ENCODE peak calls at places on chromosomes 5 and 9, in four cellular contexts. C, J, O and Z are unnamed samples.

GRCh38 chr5:149452007-149452664 is 73.0 kb upstream of the IL17B start:
- DNase-seq in C (no peak), J (peak; percentile 57), O (no peak), Z (peak; percentile 91)

GRCh38 chr5:30040483-30041116 is 1152.9 kb upstream of the CDH6 start:
- DNase-seq in C (no peak), J (peak; percentile 75), O (no peak), Z (no peak)

GRCh38 chr5:64939772-64940510 is 171.2 kb downstream of the CWC27 start:
- DNase-seq in C (no peak), J (peak; percentile 76), O (no peak), Z (no peak)

GRCh38 chr9:4327504-4328191 is 27.8 kb upstream of the GLIS3 start:
- DNase-seq in C (no peak), J (peak; percentile 20), O (peak; percentile 38), Z (no peak)

GRCh38 chr5:55440188-55440646 is 94.5 kb downstream of the PLPP1 start:
- DNase-seq in C (no peak), J (peak; percentile 25), O (no peak), Z (no peak)

GRCh38 chr5:81838307-81838906 is 87.5 kb upstream of the SSBP2 start:
- DNase-seq in C (no peak), J (peak; percentile 38), O (no peak), Z (no peak)

GRCh38 chr5:74966151-74967050 is 86.0 kb downstream of the GCNT4 start:
- DNase-seq in C (no peak), J (no peak), O (no peak), Z (no peak)

GRCh38 chr5:154753792-154754191 is 1.4 kb upstream of the LARP1 start:
- DNase-seq in C (peak; percentile 48), J (peak; percentile 21), O (peak; percentile 87), Z (peak; percentile 90)

GRCh38 chr5:9009931-9010652 is 535.8 kb downstream of the SEMA5A start:
- DNase-seq in C (no peak), J (no peak), O (no peak), Z (no peak)

GRCh38 chr9:77707696-77708095 is 59.6 kb upstream of the GNA14 start:
- DNase-seq in C (peak; percentile 53), J (no peak), O (peak; percentile 95), Z (peak; percentile 84)

GRCh38 chr9:21265421-21266189 is 25.8 kb upstream of the IFNA14 start:
- DNase-seq in C (no peak), J (no peak), O (no peak), Z (no peak)

GRCh38 chr5:13939647-13940046 is 4.8 kb downstream of the DNAH5 start:
- DNase-seq in C (no peak), J (peak; percentile 84), O (no peak), Z (no peak)

GRCh38 chr5:86665984-86666760 is 48.4 kb downstream of the COX7C start:
- DNase-seq in C (no peak), J (no peak), O (no peak), Z (no peak)

GRCh38 chr5:120568716-120569115 is 104.6 kb downstream of the PRR16 start:
- DNase-seq in C (no peak), J (no peak), O (no peak), Z (no peak)

GRCh38 chr9:75452512-75452911 is 364.2 kb downstream of the OSTF1 start:
- DNase-seq in C (no peak), J (no peak), O (no peak), Z (no peak)

GRCh38 chr9:98101416-98101815 is 17.6 kb downstream of the TRIM14 start:
- DNase-seq in C (no peak), J (no peak), O (no peak), Z (no peak)

GRCh38 chr9:89794918-89795317 is 190.1 kb downstream of the GADD45G start:
- DNase-seq in C (no peak), J (no peak), O (no peak), Z (no peak)

GRCh38 chr5:154196955-154197652 is 6.6 kb downstream of the GALNT10 start:
- DNase-seq in C (no peak), J (peak; percentile 43), O (peak; percentile 51), Z (no peak)

GRCh38 chr9:136925414-136926153 is 19.0 kb downstream of the FBXW5 start:
- DNase-seq in C (no peak), J (no peak), O (no peak), Z (no peak)

GRCh38 chr9:8365029-8365428 is 565.5 kb upstream of the DMAC1 start:
- DNase-seq in C (no peak), J (no peak), O (peak; percentile 7), Z (no peak)

GRCh38 chr5:178129296-178129695 is 1.5 kb upstream of the RMND5B start:
- DNase-seq in C (no peak), J (no peak), O (no peak), Z (no peak)

DNA sequence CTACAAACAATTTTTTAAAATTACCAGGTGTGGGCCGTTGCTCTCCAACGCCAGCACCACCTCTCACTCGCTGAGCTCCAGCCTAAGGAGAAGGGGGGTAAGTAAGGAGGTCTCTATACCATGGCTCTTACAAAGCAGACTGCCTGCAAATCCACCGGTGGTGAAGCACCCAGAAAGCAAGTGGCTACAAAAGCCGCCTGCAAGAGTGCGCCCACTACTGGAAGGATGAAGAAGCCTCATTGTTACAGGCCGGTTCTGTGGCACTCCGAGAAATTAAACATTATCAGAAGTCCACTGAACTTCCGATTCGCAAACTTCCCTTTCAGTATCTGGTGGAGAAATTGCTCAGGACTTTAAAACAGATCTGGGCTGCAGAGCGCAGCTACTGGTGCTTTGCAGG is 46.0 kb downstream of the CDO1 start:
- DNase-seq in C (no peak), J (peak; percentile 69), O (no peak), Z (no peak)
- TF ChIP-seq CTCF in C (no peak), J (peak; percentile 78), O (peak; percentile 50), Z (no peak)

GRCh38 chr5:103357636-103358035 is 99.1 kb downstream of the MACIR start:
- DNase-seq in C (no peak), J (no peak), O (no peak), Z (no peak)
- H3K4me3 ChIP-seq in C (no peak overlapping the region), J (no peak overlapping the region), O (no peak overlapping the region), Z (no peak overlapping the region)

DNA sequence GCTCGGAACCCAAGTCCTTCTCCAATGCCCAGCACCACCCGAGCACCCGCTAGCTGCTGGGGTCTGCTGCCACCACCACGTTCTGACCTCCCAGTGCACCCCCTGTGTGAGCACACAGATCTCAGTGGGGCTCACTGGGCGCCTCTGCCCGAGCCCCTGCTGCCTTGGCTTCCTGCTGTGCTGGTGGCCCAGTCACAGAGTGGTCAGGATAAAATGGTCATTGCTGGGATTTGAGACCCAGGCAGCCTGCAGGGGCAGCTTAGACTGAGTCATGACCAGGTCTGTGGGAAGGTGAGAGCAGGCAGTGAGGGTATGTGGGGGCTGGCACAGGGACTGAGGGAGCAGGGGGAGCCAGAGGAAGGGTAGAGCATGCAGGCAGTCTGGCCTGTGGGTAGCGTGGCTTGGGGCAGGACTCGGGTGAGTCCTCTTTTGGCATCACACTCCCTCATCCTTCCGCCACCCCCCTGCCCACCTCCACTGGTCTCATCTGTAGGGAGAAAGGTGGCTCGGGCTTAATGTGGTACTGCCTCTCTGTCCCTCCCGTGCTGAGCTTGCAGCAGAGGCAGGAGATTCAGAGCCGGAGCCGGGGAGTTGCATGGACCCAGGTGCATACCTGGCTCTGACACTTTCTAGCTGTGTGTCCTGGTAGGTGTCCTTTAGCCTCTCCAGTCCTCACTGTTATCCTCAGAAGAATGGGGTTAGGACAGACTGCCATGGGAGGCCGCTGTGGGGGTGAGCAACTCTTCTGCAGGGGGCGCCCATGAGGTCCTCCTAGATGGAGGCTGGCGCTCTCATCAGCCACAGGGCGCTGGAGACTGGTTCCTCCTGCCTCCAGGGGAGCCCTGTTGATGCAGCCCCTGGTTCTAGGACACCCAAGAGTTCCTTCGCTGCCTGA is 32.1 kb downstream of the USP20 start:
- DNase-seq in C (no peak), J (no peak), O (no peak), Z (no peak)
- TF ChIP-seq CTCF in C (no peak), J (no peak), O (no peak), Z (no peak)

DNA sequence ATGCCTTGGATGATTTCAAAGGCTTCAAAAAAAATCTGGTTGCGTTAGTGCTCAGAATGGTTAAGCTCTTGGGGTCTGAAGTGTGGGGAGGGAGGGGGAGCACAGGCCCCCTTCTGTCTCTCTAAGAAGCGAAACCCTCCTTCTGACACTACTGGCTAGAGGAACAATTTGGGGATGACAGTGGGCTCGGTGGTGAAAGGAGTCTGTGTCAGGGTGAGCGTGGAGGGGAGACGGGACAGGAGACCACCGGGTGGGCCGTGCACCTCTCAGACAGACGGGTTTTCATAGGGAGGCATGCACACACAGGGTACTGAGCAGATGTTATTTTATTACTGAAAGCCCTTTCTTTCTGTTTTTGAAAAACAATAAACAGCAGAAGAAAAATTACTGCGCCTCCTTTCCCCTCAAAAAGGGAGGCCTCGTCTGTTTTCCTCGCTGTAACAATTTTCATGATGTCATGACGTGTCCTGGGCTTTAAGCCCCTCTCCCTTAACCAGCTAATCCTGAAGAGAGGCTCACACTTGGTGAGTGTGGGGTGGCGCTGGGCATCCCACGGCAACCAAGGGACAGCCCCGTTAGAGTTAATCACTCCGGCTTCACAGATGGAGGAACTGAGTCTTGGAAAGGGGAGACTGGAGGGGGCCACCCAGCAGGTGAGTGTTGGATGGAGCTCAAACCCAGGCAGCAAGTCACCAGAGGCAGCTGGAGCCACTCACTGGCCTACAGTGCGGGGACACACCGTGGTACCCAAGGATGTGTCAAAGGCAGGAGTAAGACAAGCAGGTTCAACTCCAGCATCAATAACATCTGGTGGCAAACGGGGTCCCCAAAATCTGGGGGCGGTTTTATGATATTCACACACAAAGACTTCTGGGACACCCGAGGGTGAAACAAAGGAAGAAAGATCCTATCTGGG is 53.4 kb downstream of the PTCH1 start:
- DNase-seq in C (no peak), J (peak; percentile 31), O (no peak), Z (no peak)
- H3K4me3 ChIP-seq in C (peak overlapping the region; percentile 28), J (peak overlapping the region; percentile 17), O (peak overlapping the region; percentile 41), Z (no peak overlapping the region)

DNA sequence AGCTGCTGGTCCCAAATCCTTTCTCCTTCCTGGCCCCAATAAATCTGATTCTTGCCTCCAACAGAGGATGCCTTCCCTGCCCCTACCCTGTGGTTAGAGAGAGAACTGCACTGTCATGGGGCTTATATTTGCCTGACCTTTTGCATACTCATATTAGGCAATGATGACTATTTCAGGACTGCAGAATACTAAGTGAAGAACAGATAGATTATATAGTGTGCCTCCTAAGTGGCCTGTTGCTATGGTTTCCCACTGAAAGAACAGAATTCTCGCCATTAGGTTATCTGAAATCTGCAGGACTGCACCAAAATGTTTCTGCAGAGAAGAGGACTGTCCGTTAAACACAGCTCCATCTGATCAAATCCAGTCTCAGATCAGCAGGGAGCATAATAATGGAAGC is 87.3 kb upstream of the CCNG1 start:
- DNase-seq in C (no peak), J (no peak), O (no peak), Z (no peak)
- TF ChIP-seq CTCF in C (no peak), J (peak; percentile 10), O (no peak), Z (no peak)

DNA sequence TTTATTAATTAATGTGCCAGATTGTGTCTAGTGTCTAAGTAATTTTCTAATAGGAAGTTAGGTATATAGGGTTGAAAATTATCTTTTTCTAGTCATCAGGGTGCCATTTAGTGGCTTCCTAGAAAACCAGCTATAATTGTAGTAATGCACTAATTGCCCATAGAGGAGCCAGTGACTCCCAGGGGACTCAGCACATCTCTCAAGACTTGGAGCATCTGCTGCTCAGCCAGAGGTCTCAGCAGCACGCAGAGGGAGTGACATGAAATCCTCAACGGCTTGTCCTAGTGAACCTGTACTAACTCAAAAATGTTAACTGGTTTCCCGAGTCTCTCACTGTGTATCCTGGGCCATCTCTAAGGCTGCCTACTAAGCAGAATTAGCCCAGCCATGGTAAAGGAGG is 78.2 kb upstream of the MAN2A1 start:
- DNase-seq in C (no peak), J (no peak), O (no peak), Z (no peak)
- H3K4me3 ChIP-seq in C (no peak overlapping the region), J (no peak overlapping the region), O (no peak overlapping the region), Z (no peak overlapping the region)

DNA sequence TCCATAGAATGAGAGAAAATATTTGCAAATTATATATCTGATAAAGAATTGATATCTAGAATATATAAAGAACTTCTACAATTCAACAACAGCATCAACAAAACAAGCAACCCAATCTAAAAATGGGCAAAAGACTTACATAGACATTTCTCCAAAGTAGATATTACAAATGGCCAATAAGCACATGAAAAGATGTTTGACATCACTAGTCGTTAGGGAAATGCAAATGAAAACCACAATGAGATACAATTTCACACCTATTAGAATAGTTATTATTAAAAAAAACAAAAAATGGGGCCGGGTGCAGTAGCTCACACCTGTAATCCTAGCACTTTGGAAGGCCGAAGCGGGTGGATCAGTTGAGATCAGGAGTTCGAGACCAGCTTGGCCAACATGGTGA is 24.4 kb downstream of the CATSPER3 start:
- DNase-seq in C (no peak), J (no peak), O (no peak), Z (no peak)
- TF ChIP-seq CTCF in C (no peak), J (no peak), O (no peak), Z (no peak)